ENCODE peak calls at places on chromosomes 13 and 19, in four cellular contexts. One of them, this sample, is unnamed.

GRCh38 chr19:55160128-55160985 is 2.8 kb upstream of the TNNI3 start:
- DNase-seq in mucosa of descending colon: peak; percentile 92
- DNase-seq in GM23338: peak; percentile 100
- DNase-seq in K562: peak; percentile 92
- DNase-seq in this sample: peak; percentile 88

GRCh38 chr13:29733069-29733700 is 117.2 kb downstream of the UBL3 start:
- DNase-seq in mucosa of descending colon: no peak
- DNase-seq in GM23338: no peak
- DNase-seq in K562: no peak
- DNase-seq in this sample: no peak

GRCh38 chr19:58305932-58306323 is 751 bp downstream of the ERVK3-1 start:
- DNase-seq in mucosa of descending colon: no peak
- DNase-seq in GM23338: no peak
- DNase-seq in K562: no peak
- DNase-seq in this sample: peak; percentile 12

GRCh38 chr13:94620286-94620896 is 18.7 kb downstream of the GPR180 start:
- DNase-seq in mucosa of descending colon: peak; percentile 30
- DNase-seq in GM23338: peak; percentile 73
- DNase-seq in K562: peak; percentile 34
- DNase-seq in this sample: peak; percentile 68

GRCh38 chr19:58166268-58166667 is 15.7 kb upstream of the ZNF329 start:
- DNase-seq in mucosa of descending colon: no peak
- DNase-seq in GM23338: no peak
- DNase-seq in K562: no peak
- DNase-seq in this sample: no peak

GRCh38 chr19:11737964-11738745 is 591 bp downstream of the ZNF823 start:
- DNase-seq in mucosa of descending colon: peak; percentile 88
- DNase-seq in GM23338: peak; percentile 56
- DNase-seq in K562: peak; percentile 49
- DNase-seq in this sample: peak; percentile 33

GRCh38 chr19:3980353-3981251 is 4.7 kb downstream of the EEF2 start:
- DNase-seq in mucosa of descending colon: no peak
- DNase-seq in GM23338: no peak
- DNase-seq in K562: peak; percentile 25
- DNase-seq in this sample: no peak

GRCh38 chr19:35176183-35176570 is 21.6 kb downstream of the FXYD5 start:
- DNase-seq in mucosa of descending colon: no peak
- DNase-seq in GM23338: no peak
- DNase-seq in K562: no peak
- DNase-seq in this sample: no peak

GRCh38 chr13:100235311-100235901 is 146.5 kb downstream of the PCCA start:
- DNase-seq in mucosa of descending colon: no peak
- DNase-seq in GM23338: peak; percentile 51
- DNase-seq in K562: peak; percentile 22
- DNase-seq in this sample: peak; percentile 56

GRCh38 chr13:62176051-62176450 is 760.4 kb upstream of the PCDH20 start:
- DNase-seq in mucosa of descending colon: no peak
- DNase-seq in GM23338: no peak
- DNase-seq in K562: no peak
- DNase-seq in this sample: no peak

GRCh38 chr13:21176982-21177284 is 475 bp downstream of the MRPL57 start:
- DNase-seq in mucosa of descending colon: no peak
- DNase-seq in GM23338: no peak
- DNase-seq in K562: no peak
- DNase-seq in this sample: no peak

GRCh38 chr13:31201341-31202024 is 1.7 kb downstream of the B3GLCT start:
- DNase-seq in mucosa of descending colon: no peak
- DNase-seq in GM23338: no peak
- DNase-seq in K562: no peak
- DNase-seq in this sample: peak; percentile 69

GRCh38 chr13:33110713-33111413 is 94.6 kb downstream of the KL start:
- DNase-seq in mucosa of descending colon: peak; percentile 37
- DNase-seq in GM23338: no peak
- DNase-seq in K562: no peak
- DNase-seq in this sample: no peak

GRCh38 chr19:17305211-17305516 is 508 bp upstream of the MRPL34 start:
- DNase-seq in mucosa of descending colon: no peak
- DNase-seq in GM23338: no peak
- DNase-seq in K562: no peak
- DNase-seq in this sample: no peak

GRCh38 chr13:114151565-114152284 is 19.3 kb upstream of the RASA3 start:
- DNase-seq in mucosa of descending colon: peak; percentile 92
- DNase-seq in GM23338: no peak
- DNase-seq in K562: no peak
- DNase-seq in this sample: peak; percentile 94

GRCh38 chr19:24053601-24054000 is 33.4 kb upstream of the ZNF254 start:
- DNase-seq in mucosa of descending colon: no peak
- DNase-seq in GM23338: no peak
- DNase-seq in K562: no peak
- DNase-seq in this sample: peak; percentile 63

GRCh38 chr19:36489920-36490415 is 607 bp upstream of the ZNF566 start:
- DNase-seq in mucosa of descending colon: peak; percentile 84
- DNase-seq in GM23338: peak; percentile 97
- DNase-seq in K562: peak; percentile 84
- DNase-seq in this sample: peak; percentile 91

GRCh38 chr13:109213714-109214113 is 572.7 kb downstream of the IRS2 start:
- DNase-seq in mucosa of descending colon: no peak
- DNase-seq in GM23338: no peak
- DNase-seq in K562: no peak
- DNase-seq in this sample: peak; percentile 77

GRCh38 chr13:48400820-48401219 is 12.1 kb downstream of the LPAR6 start:
- DNase-seq in mucosa of descending colon: no peak
- DNase-seq in GM23338: no peak
- DNase-seq in K562: no peak
- DNase-seq in this sample: peak; percentile 95

GRCh38 chr13:35699805-35700204 is 223.3 kb upstream of the MAB21L1 start:
- DNase-seq in mucosa of descending colon: no peak
- DNase-seq in GM23338: no peak
- DNase-seq in K562: no peak
- DNase-seq in this sample: no peak

GRCh38 chr13:26325876-26326275 is 71.9 kb downstream of the CDK8 start:
- DNase-seq in mucosa of descending colon: no peak
- DNase-seq in GM23338: no peak
- DNase-seq in K562: no peak
- DNase-seq in this sample: peak; percentile 39

GRCh38 chr13:114047358-114047881 is 73.5 kb upstream of the C13orf46 start:
- DNase-seq in mucosa of descending colon: no peak
- DNase-seq in GM23338: no peak
- DNase-seq in K562: peak; percentile 19
- DNase-seq in this sample: no peak

GRCh38 chr19:51735759-51736449 is 12.1 kb upstream of the HAS1 start:
- DNase-seq in mucosa of descending colon: no peak
- DNase-seq in GM23338: no peak
- DNase-seq in K562: no peak
- DNase-seq in this sample: no peak

GRCh38 chr19:49855676-49856573 is 5.0 kb downstream of the PTOV1 start:
- DNase-seq in mucosa of descending colon: no peak
- DNase-seq in GM23338: no peak
- DNase-seq in K562: no peak
- DNase-seq in this sample: no peak

GRCh38 chr19:53355739-53356138 is 9.8 kb upstream of the ZNF525 start:
- DNase-seq in mucosa of descending colon: no peak
- DNase-seq in GM23338: no peak
- DNase-seq in K562: no peak
- DNase-seq in this sample: no peak

GRCh38 chr19:12834976-12835757 is 788 bp upstream of the RTBDN start:
- DNase-seq in mucosa of descending colon: peak; percentile 58
- DNase-seq in GM23338: peak; percentile 90
- DNase-seq in K562: peak; percentile 79
- DNase-seq in this sample: no peak

GRCh38 chr19:48102870-48103751 is 7.5 kb downstream of the PLA2G4C start:
- DNase-seq in mucosa of descending colon: no peak
- DNase-seq in GM23338: peak; percentile 82
- DNase-seq in K562: peak; percentile 82
- DNase-seq in this sample: peak; percentile 74

DNA sequence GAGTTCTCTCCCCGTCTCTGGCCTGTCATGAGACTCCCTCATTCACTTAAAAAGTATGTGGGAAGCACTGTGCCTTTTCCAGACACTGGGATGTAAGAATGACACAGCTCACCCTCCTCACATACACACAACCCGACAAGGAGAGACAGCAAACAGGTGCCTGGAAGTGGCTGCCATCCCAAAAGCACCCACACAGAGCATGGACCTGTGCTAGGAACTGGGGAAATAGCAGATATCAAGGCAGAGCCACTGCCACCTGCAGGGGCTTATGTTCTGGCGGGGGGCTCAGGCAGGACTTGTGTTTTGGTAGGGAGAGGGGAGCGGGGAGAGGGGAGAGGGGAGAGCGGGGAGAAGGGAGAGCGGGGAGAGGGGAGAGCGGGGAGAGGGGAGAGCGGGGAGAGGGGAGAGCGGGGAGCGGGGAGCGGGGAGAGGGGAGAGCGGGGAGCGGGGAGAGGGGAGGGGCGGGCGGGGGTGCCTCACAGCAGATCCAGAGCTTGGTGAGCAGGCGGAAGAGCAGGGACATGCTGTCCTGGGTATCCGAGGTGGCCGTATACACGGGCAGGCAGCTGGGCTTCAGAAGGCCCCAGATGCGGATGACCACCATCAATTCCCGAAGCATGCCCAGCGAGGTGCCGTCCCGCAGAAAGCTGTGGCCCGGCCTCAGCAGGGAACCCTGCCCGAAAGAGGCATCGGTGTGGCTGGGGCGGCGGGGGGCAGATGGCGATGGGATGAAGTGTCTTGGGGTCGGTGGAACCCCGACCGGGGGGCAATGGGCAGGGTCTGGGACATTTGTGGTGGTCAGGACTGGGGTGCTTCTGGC is 12.2 kb downstream of the CFD start:
- DNase-seq in mucosa of descending colon: peak; percentile 55
- DNase-seq in GM23338: peak; percentile 89
- DNase-seq in K562: peak; percentile 48
- DNase-seq in this sample: no peak
- H3K4me3 ChIP-seq in mucosa of descending colon: no peak overlapping the region
- H3K4me3 ChIP-seq in GM23338: no peak overlapping the region
- H3K4me3 ChIP-seq in K562: no peak overlapping the region
- H3K4me3 ChIP-seq in this sample: no peak overlapping the region

GRCh38 chr13:42477588-42478190 is 96.3 kb upstream of the TNFSF11 start:
- DNase-seq in mucosa of descending colon: no peak
- DNase-seq in GM23338: no peak
- DNase-seq in K562: no peak
- DNase-seq in this sample: no peak

GRCh38 chr13:42484396-42484795 is 89.6 kb upstream of the TNFSF11 start:
- DNase-seq in mucosa of descending colon: no peak
- DNase-seq in GM23338: no peak
- DNase-seq in K562: no peak
- DNase-seq in this sample: peak; percentile 70

GRCh38 chr13:42474954-42475353 is 99.0 kb upstream of the TNFSF11 start:
- DNase-seq in mucosa of descending colon: no peak
- DNase-seq in GM23338: no peak
- DNase-seq in K562: no peak
- DNase-seq in this sample: no peak

GRCh38 chr13:42478531-42479156 is 95.3 kb upstream of the TNFSF11 start:
- DNase-seq in mucosa of descending colon: no peak
- DNase-seq in GM23338: peak; percentile 62
- DNase-seq in K562: no peak
- DNase-seq in this sample: peak; percentile 56
- TF ChIP-seq CTCF in mucosa of descending colon: no peak
- TF ChIP-seq CTCF in GM23338: peak; percentile 61
- TF ChIP-seq CTCF in K562: no peak
- TF ChIP-seq CTCF in this sample: peak; percentile 65

GRCh38 chr19:30718728-30719127 is 346.5 kb downstream of the ZNF536 start:
- DNase-seq in mucosa of descending colon: no peak
- DNase-seq in GM23338: no peak
- DNase-seq in K562: no peak
- DNase-seq in this sample: no peak
- H3K4me3 ChIP-seq in mucosa of descending colon: no peak overlapping the region
- H3K4me3 ChIP-seq in GM23338: peak overlapping the region; percentile 50
- H3K4me3 ChIP-seq in K562: no peak overlapping the region
- H3K4me3 ChIP-seq in this sample: no peak overlapping the region

DNA sequence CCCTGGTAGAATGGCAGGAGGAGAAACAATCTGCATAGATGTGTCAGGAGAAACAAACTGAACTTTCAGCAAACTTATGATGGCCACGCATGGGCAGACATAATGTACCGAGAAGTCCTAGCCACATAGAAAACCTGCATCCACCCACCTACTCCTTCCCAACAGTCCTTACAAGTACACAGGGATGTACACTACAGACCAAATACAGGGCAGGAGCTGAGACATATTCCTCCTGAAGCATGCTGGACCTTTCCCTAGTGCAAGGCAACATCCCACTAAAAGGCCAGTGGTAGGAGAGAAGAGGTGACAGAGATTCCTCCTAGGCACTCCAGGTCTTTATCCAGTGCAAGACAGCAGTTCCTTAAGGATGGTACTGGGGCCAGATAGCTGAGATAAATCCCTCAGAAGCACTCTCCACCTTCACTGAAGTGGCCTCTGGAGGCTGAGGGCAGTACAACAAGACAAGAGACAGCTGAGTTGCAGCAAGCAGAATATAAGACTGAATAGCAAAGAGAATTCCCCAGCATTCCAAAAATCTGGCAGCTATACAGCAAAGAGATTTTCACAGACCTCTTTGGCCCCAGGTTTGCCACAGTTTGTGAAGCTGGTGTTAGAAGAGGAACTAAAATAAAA is 18.3 kb downstream of the VWA8 start:
- DNase-seq in mucosa of descending colon: no peak
- DNase-seq in GM23338: peak; percentile 73
- DNase-seq in K562: no peak
- DNase-seq in this sample: peak; percentile 55
- TF ChIP-seq CTCF in mucosa of descending colon: no peak
- TF ChIP-seq CTCF in GM23338: peak; percentile 46
- TF ChIP-seq CTCF in K562: peak; percentile 33
- TF ChIP-seq CTCF in this sample: peak; percentile 63

DNA sequence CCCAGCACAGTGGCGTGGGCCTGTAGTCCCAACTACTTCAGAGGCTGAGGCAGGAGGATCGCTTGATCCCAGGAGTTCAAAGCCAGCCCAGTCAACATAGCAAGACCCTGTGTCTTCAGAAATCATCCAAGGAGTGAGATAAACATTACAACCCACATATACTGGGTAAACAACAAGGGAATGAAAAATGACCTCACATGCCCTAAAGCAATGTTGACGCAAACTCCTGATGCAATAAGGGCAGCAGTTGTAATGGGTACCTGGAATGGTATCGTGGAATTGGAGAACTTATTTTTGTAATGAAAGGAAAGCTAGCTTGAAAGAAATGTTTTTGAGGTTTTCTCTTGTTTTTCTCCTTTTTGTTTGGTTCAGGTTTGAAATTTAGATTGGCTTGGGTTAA is 24.5 kb upstream of the LGALS16 start:
- DNase-seq in mucosa of descending colon: no peak
- DNase-seq in GM23338: peak; percentile 23
- DNase-seq in K562: no peak
- DNase-seq in this sample: peak; percentile 49
- H3K4me3 ChIP-seq in mucosa of descending colon: no peak overlapping the region
- H3K4me3 ChIP-seq in GM23338: no peak overlapping the region
- H3K4me3 ChIP-seq in K562: no peak overlapping the region
- H3K4me3 ChIP-seq in this sample: no peak overlapping the region

GRCh38 chr19:45782820-45783785 is 813 bp upstream of the DMPK start:
- DNase-seq in mucosa of descending colon: no peak
- DNase-seq in GM23338: no peak
- DNase-seq in K562: no peak
- DNase-seq in this sample: peak; percentile 29
- TF ChIP-seq CTCF in mucosa of descending colon: no peak
- TF ChIP-seq CTCF in GM23338: no peak
- TF ChIP-seq CTCF in K562: no peak
- TF ChIP-seq CTCF in this sample: no peak

This sample was measured in epithelial cell of esophagus.